ENCODE peak calls at places on chromosomes 2 and 18, in five cellular contexts. K is IMR-90, M is sigmoid colon, Y is lung, T is left lung. Z is an unnamed sample. For H3K36me3, the result is how much of the 10 kb centered on the place peaks cover.

GRCh38 chr2:240896394-240896793 is 438 bp upstream of the MAB21L4 start:
- DNase-seq in K (no peak), M (no peak), Y (no peak), T (no peak), Z (no peak)

GRCh38 chr18:80070825-80071224 is 36.6 kb downstream of the RBFA start:
- DNase-seq in K (no peak), M (no peak), Y (no peak), T (no peak), Z (no peak)

GRCh38 chr18:13982136-13982535 is 66.8 kb upstream of the MC2R start:
- DNase-seq in K (no peak), M (no peak), Y (no peak), T (no peak), Z (no peak)

GRCh38 chr2:67561411-67561965 is 164.4 kb downstream of the ETAA1 start:
- DNase-seq in K (peak), M (no peak), Y (no peak), T (no peak), Z (peak)

GRCh38 chr18:76209597-76209996 is 285.4 kb downstream of the ZNF516 start:
- DNase-seq in K (peak), M (no peak), Y (no peak), T (no peak), Z (no peak)

GRCh38 chr2:33765122-33765521 is 166.0 kb upstream of the FAM98A start:
- DNase-seq in K (no peak), M (no peak), Y (no peak), T (no peak), Z (no peak)

GRCh38 chr2:135641156-135642068 is 100.2 kb upstream of the UBXN4 start:
- DNase-seq in K (no peak), M (no peak), Y (no peak), T (no peak), Z (no peak)

GRCh38 chr2:69026026-69026425 is 13.0 kb downstream of the ANTXR1 start:
- DNase-seq in K (peak), M (no peak), Y (no peak), T (no peak), Z (peak)

GRCh38 chr2:140529706-140530105 is 1601.1 kb downstream of the LRP1B start:
- DNase-seq in K (no peak), M (no peak), Y (no peak), T (no peak), Z (no peak)

GRCh38 chr2:188875104-188875503 is 99.1 kb upstream of the COL3A1 start:
- DNase-seq in K (no peak), M (no peak), Y (no peak), T (no peak), Z (no peak)

GRCh38 chr2:55175254-55176093 is 56.6 kb downstream of the CLHC1 start:
- DNase-seq in K (peak), M (no peak), Y (no peak), T (no peak), Z (no peak)

GRCh38 chr2:15547100-15547499 is 14.0 kb downstream of the NBAS start:
- DNase-seq in K (peak), M (no peak), Y (no peak), T (no peak), Z (no peak)

GRCh38 chr2:1817256-1818127 is 73.2 kb upstream of the PXDN start:
- DNase-seq in K (peak), M (peak), Y (peak), T (peak), Z (peak)

GRCh38 chr2:66495788-66496640 is 61.1 kb downstream of the MEIS1 start:
- DNase-seq in K (peak), M (peak), Y (no peak), T (no peak), Z (peak)

GRCh38 chr2:120383191-120383590 is 37.3 kb downstream of the INHBB start:
- DNase-seq in K (no peak), M (no peak), Y (no peak), T (no peak), Z (no peak)

GRCh38 chr2:205833874-205834273 is 151.6 kb downstream of the NRP2 start:
- DNase-seq in K (no peak), M (no peak), Y (no peak), T (no peak), Z (no peak)

GRCh38 chr2:223578846-223579245 is 23.3 kb downstream of the SCG2 start:
- DNase-seq in K (no peak), M (no peak), Y (no peak), T (no peak), Z (no peak)

GRCh38 chr18:13292736-13293135 is 74.2 kb downstream of the LDLRAD4 start:
- DNase-seq in K (no peak), M (no peak), Y (no peak), T (no peak), Z (no peak)

GRCh38 chr18:30970201-30970816 is 72.2 kb downstream of the DSC3 start:
- DNase-seq in K (peak), M (no peak), Y (no peak), T (no peak), Z (no peak)

GRCh38 chr2:237541242-237541641 is 25.1 kb upstream of the PRLH start:
- DNase-seq in K (no peak), M (no peak), Y (no peak), T (no peak), Z (no peak)

GRCh38 chr18:59551902-59552635 is 145.2 kb downstream of the CCBE1 start:
- DNase-seq in K (no peak), M (no peak), Y (no peak), T (no peak), Z (no peak)

GRCh38 chr2:140997997-140998396 is 1132.8 kb downstream of the LRP1B start:
- DNase-seq in K (peak), M (no peak), Y (no peak), T (no peak), Z (no peak)

GRCh38 chr2:237725661-237726060 is 72.9 kb upstream of the RBM44 start:
- DNase-seq in K (no peak), M (peak), Y (no peak), T (no peak), Z (no peak)

GRCh38 chr2:5453648-5454390 is 238.4 kb upstream of the SOX11 start:
- DNase-seq in K (peak), M (no peak), Y (no peak), T (no peak), Z (no peak)

GRCh38 chr2:128276878-128277675 is 41.6 kb downstream of the HS6ST1 start:
- DNase-seq in K (no peak), M (peak), Y (no peak), T (peak), Z (no peak)

GRCh38 chr18:21074336-21075323 is 37.0 kb downstream of the ROCK1 start:
- DNase-seq in K (no peak), M (no peak), Y (no peak), T (no peak), Z (no peak)

GRCh38 chr2:150484006-150484405 is 3.5 kb downstream of the RND3 start:
- DNase-seq in K (no peak), M (no peak), Y (no peak), T (no peak), Z (no peak)

GRCh38 chr2:207531024-207531411 is 1.3 kb downstream of the CREB1 start:
- DNase-seq in K (no peak), M (no peak), Y (no peak), T (no peak), Z (no peak)

GRCh38 chr18:58896268-58896667 is 31.6 kb downstream of the ZNF532 start:
- DNase-seq in K (no peak), M (no peak), Y (no peak), T (no peak), Z (no peak)

GRCh38 chr18:79877163-79878091 is 74.0 kb downstream of the SLC66A2 start:
- DNase-seq in K (no peak), M (no peak), Y (no peak), T (no peak), Z (no peak)

GRCh38 chr2:181991171-181991885 is 5.7 kb downstream of the PPP1R1C start:
- DNase-seq in K (no peak), M (no peak), Y (no peak), T (no peak), Z (no peak)

GRCh38 chr2:120973196-120973595 is 237.5 kb downstream of the GLI2 start:
- DNase-seq in K (no peak), M (no peak), Y (no peak), T (no peak), Z (no peak)

GRCh38 chr2:117942551-117942950 is 71.3 kb downstream of the CCDC93 start:
- DNase-seq in K (no peak), M (no peak), Y (no peak), T (no peak), Z (no peak)
- H3K36me3 ChIP-seq in K (under half), M (half or more), Y (half or more), T (under half), Z (half or more)

GRCh38 chr2:165678882-165679281 is 115.2 kb downstream of the GALNT3 start:
- DNase-seq in K (no peak), M (no peak), Y (no peak), T (no peak), Z (no peak)

GRCh38 chr2:165681841-165682240 is 112.2 kb downstream of the GALNT3 start:
- DNase-seq in K (no peak), M (no peak), Y (no peak), T (no peak), Z (no peak)

GRCh38 chr2:165687376-165687775 is 106.7 kb downstream of the GALNT3 start:
- DNase-seq in K (no peak), M (no peak), Y (no peak), T (no peak), Z (no peak)

GRCh38 chr2:165682546-165682945 is 111.5 kb downstream of the GALNT3 start:
- DNase-seq in K (no peak), M (no peak), Y (no peak), T (no peak), Z (no peak)
- H3K27ac ChIP-seq in K (no peak), M (no peak), Y (no peak), T (no peak), Z (peak)

GRCh38 chr2:26613241-26614204 is 27.6 kb downstream of the CIB4 start:
- DNase-seq in K (no peak), M (peak), Y (no peak), T (peak), Z (no peak)

GRCh38 chr2:26616864-26617135 is 24.4 kb downstream of the CIB4 start:
- DNase-seq in K (no peak), M (peak), Y (no peak), T (no peak), Z (no peak)

GRCh38 chr2:26616032-26616863 is 24.9 kb downstream of the CIB4 start:
- DNase-seq in K (no peak), M (peak), Y (no peak), T (no peak), Z (no peak)

GRCh38 chr2:26614205-26615128 is 26.7 kb downstream of the CIB4 start:
- DNase-seq in K (no peak), M (peak), Y (no peak), T (no peak), Z (peak)

DNA sequence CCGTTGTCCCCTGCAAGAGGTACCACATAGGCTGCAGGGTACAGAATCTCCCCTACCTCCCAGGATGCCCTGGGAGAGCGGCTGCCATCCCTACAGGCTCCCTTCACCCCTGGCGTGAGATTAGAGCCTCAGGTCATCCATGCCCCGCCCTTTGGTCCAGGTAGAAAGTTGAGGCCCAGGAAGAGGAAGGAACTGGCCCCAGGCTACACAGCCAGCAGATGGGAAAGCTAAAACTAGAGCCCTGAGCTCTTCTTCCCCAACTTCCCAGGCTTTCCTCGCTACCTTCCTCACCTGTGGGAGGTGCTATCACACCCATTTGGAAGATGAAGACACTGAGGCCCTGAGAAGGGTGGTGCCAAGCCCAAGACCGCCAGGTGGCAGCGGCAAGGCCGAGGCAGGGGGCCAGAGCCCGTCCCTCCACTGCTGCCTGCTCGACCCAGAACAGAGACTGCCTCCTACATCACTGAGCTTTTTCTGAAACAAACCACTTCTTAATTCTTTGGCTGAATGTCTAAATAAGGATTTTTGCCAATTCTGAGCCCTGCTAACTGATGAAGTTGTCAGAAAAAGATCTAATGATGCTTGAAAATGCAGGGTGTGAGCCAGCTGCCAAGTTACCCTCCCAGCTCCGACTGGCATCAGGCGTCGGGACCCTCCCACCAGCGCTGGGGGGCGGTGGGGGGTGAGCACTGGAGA is 25.7 kb downstream of the CIB4 start:
- DNase-seq in K (no peak), M (peak), Y (no peak), T (no peak), Z (no peak)
- TF ChIP-seq CTCF in K (no peak), M (no peak), Y (no peak), T (no peak), Z (no peak)

GRCh38 chr2:239245107-239245506 is 155.7 kb downstream of the HDAC4 start:
- DNase-seq in K (no peak), M (no peak), Y (no peak), T (no peak), Z (peak)
- H3K36me3 ChIP-seq in K (under half), M (under half), Y (under half), T (under half), Z (under half)

GRCh38 chr18:57802166-57802868 is 798 bp downstream of the ATP8B1 start:
- DNase-seq in K (no peak), M (no peak), Y (no peak), T (no peak), Z (no peak)

GRCh38 chr18:57805117-57805516 is 2.0 kb upstream of the ATP8B1 start:
- DNase-seq in K (no peak), M (no peak), Y (no peak), T (no peak), Z (no peak)

GRCh38 chr18:57801379-57802165 is 1.5 kb downstream of the ATP8B1 start:
- DNase-seq in K (no peak), M (no peak), Y (no peak), T (no peak), Z (peak)

GRCh38 chr18:57803119-57803969 is at the start of gene ATP8B1:
- DNase-seq in K (peak), M (peak), Y (peak), T (peak), Z (peak)

GRCh38 chr18:57802869-57803118 is 321 bp downstream of the ATP8B1 start:
- DNase-seq in K (no peak), M (no peak), Y (no peak), T (no peak), Z (no peak)
- H3K27ac ChIP-seq in K (peak), M (peak), Y (peak), T (peak), Z (peak)

GRCh38 chr2:88016086-88016947 is at the start of gene RNU2-63P:
- DNase-seq in K (peak), M (peak), Y (peak), T (peak), Z (peak)
- TF ChIP-seq CTCF in K (no peak), M (no peak), Y (no peak), T (no peak), Z (no peak)

GRCh38 chr2:9359463-9359862 is 63.9 kb downstream of the ITGB1BP1 start:
- DNase-seq in K (no peak), M (no peak), Y (no peak), T (no peak), Z (no peak)
- H3K36me3 ChIP-seq in K (under half), M (under half), Y (under half), T (under half), Z (half or more)

DNA sequence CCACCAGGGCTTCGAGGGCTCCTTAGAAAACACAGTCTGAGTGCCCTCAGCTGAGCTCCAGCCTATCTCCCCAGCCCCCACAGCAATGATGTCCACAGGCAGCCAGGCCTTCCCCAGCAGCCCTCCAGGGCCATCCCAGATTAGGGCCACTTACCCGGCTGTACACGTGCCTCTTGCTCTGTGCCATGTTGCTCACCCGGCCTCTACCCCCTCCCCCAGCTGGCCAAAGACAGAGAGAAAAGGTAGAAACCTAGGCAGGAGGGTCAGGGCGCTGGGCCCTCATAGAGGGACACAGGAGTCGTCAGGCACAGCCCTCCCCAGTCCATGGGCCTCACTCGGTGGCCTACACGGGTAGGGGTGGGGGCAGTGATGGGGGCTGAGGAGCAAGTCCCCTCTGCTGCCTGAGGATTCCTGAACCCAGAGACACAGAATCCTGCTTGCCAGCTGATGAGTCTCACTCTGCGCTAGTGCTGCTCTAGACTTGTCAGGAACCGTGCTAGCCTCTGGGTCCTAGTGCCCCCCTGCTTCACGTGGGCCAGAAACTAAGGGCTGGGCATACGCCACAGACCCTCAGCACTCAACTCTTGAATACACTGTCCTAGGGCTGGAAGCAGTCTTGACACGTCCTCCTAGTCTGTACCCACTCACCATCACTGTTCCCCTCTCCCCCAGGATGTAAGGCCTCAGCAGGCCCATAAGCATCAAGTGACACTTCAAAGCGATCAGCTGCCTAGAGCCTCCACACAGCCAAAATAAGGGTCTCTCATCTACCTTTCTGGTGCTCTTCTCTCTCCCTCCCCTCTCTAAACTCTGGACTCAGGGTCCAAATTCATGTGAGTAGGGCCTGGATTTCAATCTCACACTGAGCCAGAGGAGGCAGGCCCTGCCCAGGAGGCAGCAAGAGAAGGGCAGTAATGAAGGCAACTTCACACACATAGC is at the start of gene DCTN1:
- DNase-seq in K (peak), M (peak), Y (no peak), T (peak), Z (peak)
- H3K27ac ChIP-seq in K (peak), M (peak), Y (peak), T (no peak), Z (no peak)

GRCh38 chr2:30229596-30229995 is 1.7 kb upstream of the LBH start:
- DNase-seq in K (no peak), M (peak), Y (no peak), T (no peak), Z (no peak)

GRCh38 chr2:30230855-30231725 is at the start of gene LBH:
- DNase-seq in K (peak), M (peak), Y (peak), T (peak), Z (peak)

GRCh38 chr2:30232027-30232800 is 880 bp downstream of the LBH start:
- DNase-seq in K (peak), M (peak), Y (peak), T (peak), Z (peak)

GRCh38 chr2:30231726-30232026 is 342 bp downstream of the LBH start:
- DNase-seq in K (no peak), M (no peak), Y (no peak), T (no peak), Z (no peak)

DNA sequence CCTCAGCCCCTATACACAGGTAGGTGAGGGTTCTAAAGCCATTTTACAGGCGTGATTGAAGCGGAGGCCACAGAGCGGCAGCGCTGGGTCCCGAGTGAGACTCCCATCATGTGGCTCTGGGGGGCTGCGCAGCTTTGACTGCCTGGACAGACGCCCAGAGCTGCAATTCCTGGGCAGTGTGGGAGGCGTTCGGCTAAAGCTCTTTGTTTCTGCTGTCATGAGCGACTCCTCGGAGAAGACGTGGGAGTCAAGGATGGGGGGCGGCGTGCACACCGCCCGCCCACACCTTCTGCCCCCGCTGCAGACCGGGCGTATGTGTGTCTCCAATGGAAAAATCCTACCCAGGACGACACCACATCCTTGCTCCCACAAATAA is 867 bp upstream of the LBH start:
- DNase-seq in K (peak), M (peak), Y (no peak), T (no peak), Z (no peak)
- TF ChIP-seq CTCF in K (peak), M (no peak), Y (no peak), T (no peak), Z (no peak)

GRCh38 chr18:8299054-8299708 is 310.1 kb upstream of the RAB12 start:
- DNase-seq in K (no peak), M (no peak), Y (no peak), T (no peak), Z (no peak)

GRCh38 chr18:8288447-8289213 is 320.6 kb upstream of the RAB12 start:
- DNase-seq in K (no peak), M (no peak), Y (no peak), T (no peak), Z (no peak)

GRCh38 chr18:8287184-8287885 is 321.9 kb upstream of the RAB12 start:
- DNase-seq in K (no peak), M (no peak), Y (no peak), T (no peak), Z (no peak)

GRCh38 chr18:8298186-8298585 is 311.1 kb upstream of the RAB12 start:
- DNase-seq in K (peak), M (no peak), Y (no peak), T (no peak), Z (no peak)

DNA sequence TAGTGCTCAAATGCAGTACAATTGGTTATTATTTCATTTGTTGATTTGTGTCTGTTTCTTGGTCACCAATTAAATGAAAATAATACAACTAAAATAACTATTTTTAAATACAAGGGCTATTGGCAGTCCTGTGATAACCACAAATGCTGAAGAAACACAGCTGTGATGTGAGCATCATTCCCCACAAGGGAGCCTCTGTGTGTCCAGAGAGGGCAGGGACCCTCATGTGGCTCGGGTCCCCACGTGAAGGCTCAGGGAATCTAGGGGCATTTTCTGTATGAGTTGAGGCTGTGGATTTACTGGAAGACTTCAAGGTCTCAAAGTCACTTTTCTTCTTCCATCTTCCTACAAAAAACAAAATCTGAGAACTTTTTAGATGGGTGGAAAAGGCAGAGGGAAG is 316.1 kb upstream of the RAB12 start:
- DNase-seq in K (no peak), M (no peak), Y (no peak), T (no peak), Z (no peak)
- H3K36me3 ChIP-seq in K (under half), M (under half), Y (under half), T (under half), Z (under half)